ENCODE peak calls at places on chromosomes 1 and 21, in nine cellular contexts. One of them, this sample, is unnamed.

GRCh38 chr1:28058168-28058567 is 30.2 kb downstream of the EYA3 start:
- DNase-seq in HT1080: no peak
- DNase-seq in HS-5: no peak
- DNase-seq in activated CD4-positive, alpha-beta T cell treated with anti-CD3 and anti-CD28 coated beads, Interleukin-2, amount 50 U/mL, for 48 hours: no peak
- DNase-seq in heart right ventricle: no peak
- DNase-seq in HCEC 1CT: no peak
- DNase-seq in RCC 7860: no peak
- DNase-seq in activated CD8-positive, alpha-beta memory T cell treated with anti-CD3 and anti-CD28 coated beads, Interleukin-2, amount 50 U/mL, for 48 hours: no peak
- DNase-seq in Daoy: no peak
- DNase-seq in this sample: no peak

GRCh38 chr1:207754942-207755689 is 3.3 kb downstream of the CD46 start:
- DNase-seq in HCEC 1CT: no peak
- DNase-seq in activated CD4-positive, alpha-beta T cell treated with anti-CD3 and anti-CD28 coated beads, Interleukin-2, amount 50 U/mL, for 48 hours: no peak
- DNase-seq in RCC 7860: no peak
- DNase-seq in activated CD8-positive, alpha-beta memory T cell treated with anti-CD3 and anti-CD28 coated beads, Interleukin-2, amount 50 U/mL, for 48 hours: no peak
- DNase-seq in heart right ventricle: no peak
- DNase-seq in HT1080: no peak
- DNase-seq in HS-5: no peak
- DNase-seq in Daoy: no peak
- DNase-seq in this sample: no peak

GRCh38 chr1:224804220-224804619 is 125.3 kb upstream of the DNAH14 start:
- DNase-seq in activated CD8-positive, alpha-beta memory T cell treated with anti-CD3 and anti-CD28 coated beads, Interleukin-2, amount 50 U/mL, for 48 hours: no peak
- DNase-seq in HT1080: no peak
- DNase-seq in HCEC 1CT: no peak
- DNase-seq in HS-5: no peak
- DNase-seq in Daoy: no peak
- DNase-seq in heart right ventricle: no peak
- DNase-seq in activated CD4-positive, alpha-beta T cell treated with anti-CD3 and anti-CD28 coated beads, Interleukin-2, amount 50 U/mL, for 48 hours: no peak
- DNase-seq in RCC 7860: no peak
- DNase-seq in this sample: no peak

GRCh38 chr21:34983680-34984086 is 65.4 kb downstream of the RUNX1 start:
- DNase-seq in activated CD8-positive, alpha-beta memory T cell treated with anti-CD3 and anti-CD28 coated beads, Interleukin-2, amount 50 U/mL, for 48 hours: peak
- DNase-seq in heart right ventricle: no peak
- DNase-seq in HT1080: peak
- DNase-seq in Daoy: peak
- DNase-seq in activated CD4-positive, alpha-beta T cell treated with anti-CD3 and anti-CD28 coated beads, Interleukin-2, amount 50 U/mL, for 48 hours: peak
- DNase-seq in HS-5: no peak
- DNase-seq in RCC 7860: peak
- DNase-seq in HCEC 1CT: peak
- DNase-seq in this sample: peak

GRCh38 chr1:151568626-151569088 is 28.5 kb downstream of the TUFT1 start:
- DNase-seq in heart right ventricle: no peak
- DNase-seq in HT1080: no peak
- DNase-seq in activated CD8-positive, alpha-beta memory T cell treated with anti-CD3 and anti-CD28 coated beads, Interleukin-2, amount 50 U/mL, for 48 hours: no peak
- DNase-seq in HCEC 1CT: no peak
- DNase-seq in RCC 7860: no peak
- DNase-seq in Daoy: no peak
- DNase-seq in HS-5: no peak
- DNase-seq in activated CD4-positive, alpha-beta T cell treated with anti-CD3 and anti-CD28 coated beads, Interleukin-2, amount 50 U/mL, for 48 hours: no peak
- DNase-seq in this sample: no peak

GRCh38 chr1:219398815-219399396 is 214.0 kb downstream of the ZC3H11B start:
- DNase-seq in RCC 7860: no peak
- DNase-seq in HS-5: no peak
- DNase-seq in heart right ventricle: peak
- DNase-seq in activated CD4-positive, alpha-beta T cell treated with anti-CD3 and anti-CD28 coated beads, Interleukin-2, amount 50 U/mL, for 48 hours: no peak
- DNase-seq in HCEC 1CT: no peak
- DNase-seq in Daoy: no peak
- DNase-seq in HT1080: no peak
- DNase-seq in activated CD8-positive, alpha-beta memory T cell treated with anti-CD3 and anti-CD28 coated beads, Interleukin-2, amount 50 U/mL, for 48 hours: no peak
- DNase-seq in this sample: no peak

GRCh38 chr1:48688102-48688760 is 88.5 kb downstream of the BEND5 start:
- DNase-seq in RCC 7860: no peak
- DNase-seq in HT1080: peak
- DNase-seq in Daoy: no peak
- DNase-seq in activated CD4-positive, alpha-beta T cell treated with anti-CD3 and anti-CD28 coated beads, Interleukin-2, amount 50 U/mL, for 48 hours: no peak
- DNase-seq in HS-5: no peak
- DNase-seq in HCEC 1CT: no peak
- DNase-seq in heart right ventricle: no peak
- DNase-seq in activated CD8-positive, alpha-beta memory T cell treated with anti-CD3 and anti-CD28 coated beads, Interleukin-2, amount 50 U/mL, for 48 hours: no peak
- DNase-seq in this sample: no peak

GRCh38 chr1:9344426-9345200 is 51.9 kb downstream of the SPSB1 start:
- DNase-seq in HCEC 1CT: no peak
- DNase-seq in heart right ventricle: no peak
- DNase-seq in Daoy: no peak
- DNase-seq in HS-5: no peak
- DNase-seq in activated CD8-positive, alpha-beta memory T cell treated with anti-CD3 and anti-CD28 coated beads, Interleukin-2, amount 50 U/mL, for 48 hours: no peak
- DNase-seq in RCC 7860: no peak
- DNase-seq in activated CD4-positive, alpha-beta T cell treated with anti-CD3 and anti-CD28 coated beads, Interleukin-2, amount 50 U/mL, for 48 hours: no peak
- DNase-seq in HT1080: no peak
- DNase-seq in this sample: no peak

GRCh38 chr1:44218503-44219300 is 5.4 kb downstream of the DMAP1 start:
- DNase-seq in RCC 7860: no peak
- DNase-seq in HCEC 1CT: no peak
- DNase-seq in HT1080: no peak
- DNase-seq in HS-5: no peak
- DNase-seq in heart right ventricle: no peak
- DNase-seq in activated CD8-positive, alpha-beta memory T cell treated with anti-CD3 and anti-CD28 coated beads, Interleukin-2, amount 50 U/mL, for 48 hours: no peak
- DNase-seq in Daoy: no peak
- DNase-seq in activated CD4-positive, alpha-beta T cell treated with anti-CD3 and anti-CD28 coated beads, Interleukin-2, amount 50 U/mL, for 48 hours: no peak
- DNase-seq in this sample: no peak

GRCh38 chr1:181128592-181129497 is 40.3 kb downstream of the IER5 start:
- DNase-seq in HCEC 1CT: no peak
- DNase-seq in HS-5: no peak
- DNase-seq in Daoy: no peak
- DNase-seq in RCC 7860: no peak
- DNase-seq in activated CD4-positive, alpha-beta T cell treated with anti-CD3 and anti-CD28 coated beads, Interleukin-2, amount 50 U/mL, for 48 hours: no peak
- DNase-seq in heart right ventricle: peak
- DNase-seq in activated CD8-positive, alpha-beta memory T cell treated with anti-CD3 and anti-CD28 coated beads, Interleukin-2, amount 50 U/mL, for 48 hours: no peak
- DNase-seq in HT1080: no peak
- DNase-seq in this sample: no peak

GRCh38 chr1:59692591-59692990 is 122.2 kb upstream of the HOOK1 start:
- DNase-seq in HT1080: peak
- DNase-seq in Daoy: peak
- DNase-seq in heart right ventricle: no peak
- DNase-seq in HS-5: peak
- DNase-seq in RCC 7860: no peak
- DNase-seq in activated CD4-positive, alpha-beta T cell treated with anti-CD3 and anti-CD28 coated beads, Interleukin-2, amount 50 U/mL, for 48 hours: no peak
- DNase-seq in HCEC 1CT: peak
- DNase-seq in activated CD8-positive, alpha-beta memory T cell treated with anti-CD3 and anti-CD28 coated beads, Interleukin-2, amount 50 U/mL, for 48 hours: no peak
- DNase-seq in this sample: peak

This sample was measured in myocyte.